ENCODE peak calls at places on chromosomes 6 and 20, in six cellular contexts. M is transverse colon, S is stomach, J is sigmoid colon, N is A549, V is upper lobe of left lung. R is an unnamed sample.

GRCh38 chr6:41568585-41569384 is 22.6 kb downstream of the FOXP4 start:
- DNase-seq in N (peak; percentile 12), V (no peak), S (peak; percentile 59), M (no peak), J (no peak), R (no peak)

GRCh38 chr6:40988634-40989033 is 50.4 kb downstream of the UNC5CL start:
- DNase-seq in N (peak; percentile 22), M (no peak), V (no peak), J (no peak), S (no peak), R (no peak)

GRCh38 chr6:44932651-44933091 is 395.5 kb upstream of the RUNX2 start:
- DNase-seq in S (no peak), V (no peak), J (no peak), N (no peak), M (no peak), R (no peak)

GRCh38 chr20:56411759-56412472 is at the start of gene CASS4:
- DNase-seq in S (no peak), M (no peak), J (no peak), V (no peak), N (no peak), R (peak; percentile 46)

GRCh38 chr6:27608916-27609883 is 136.3 kb upstream of the ZNF184 start:
- DNase-seq in S (no peak), N (peak; percentile 78), M (no peak), J (no peak), V (no peak), R (no peak)

GRCh38 chr20:17749979-17750721 is 50.4 kb downstream of the BANF2 start:
- DNase-seq in V (no peak), M (peak; percentile 28), S (peak; percentile 29), N (no peak), J (peak; percentile 76), R (no peak)

GRCh38 chr6:40350193-40350941 is 236.8 kb downstream of the LRFN2 start:
- DNase-seq in N (no peak), M (no peak), S (no peak), J (no peak), V (no peak), R (no peak)

GRCh38 chr6:33592595-33593413 is 12.7 kb upstream of the BAK1 start:
- DNase-seq in S (peak; percentile 62), N (no peak), M (peak; percentile 78), V (peak; percentile 89), J (no peak), R (no peak)

GRCh38 chr6:15352884-15353283 is 107.0 kb downstream of the JARID2 start:
- DNase-seq in M (no peak), J (no peak), N (no peak), V (no peak), S (no peak), R (no peak)

GRCh38 chr20:10171864-10172751 is 46.5 kb upstream of the SNAP25 start:
- DNase-seq in V (peak; percentile 86), N (peak; percentile 84), S (peak; percentile 73), M (peak; percentile 22), J (peak; percentile 65), R (peak; percentile 33)

GRCh38 chr6:169978615-169979161 is 227.3 kb downstream of the ERMARD start:
- DNase-seq in S (no peak), M (no peak), J (peak; percentile 49), N (no peak), V (peak; percentile 77), R (no peak)

GRCh38 chr20:50172347-50173013 is 18.1 kb upstream of the CEBPB start:
- DNase-seq in N (peak; percentile 91), J (peak; percentile 96), M (peak; percentile 83), S (peak; percentile 88), V (peak; percentile 93), R (peak; percentile 86)

GRCh38 chr20:1618479-1618878 is 1.3 kb downstream of the SIRPB1 start:
- DNase-seq in M (no peak), N (no peak), V (no peak), S (no peak), J (no peak), R (no peak)

GRCh38 chr6:122752493-122752892 is 27.0 kb upstream of the FABP7 start:
- DNase-seq in S (no peak), N (no peak), V (no peak), M (no peak), J (no peak), R (no peak)

GRCh38 chr20:19758888-19759331 is 852 bp downstream of the RIN2 start:
- DNase-seq in J (peak; percentile 83), M (peak; percentile 59), S (peak; percentile 49), V (peak; percentile 92), N (peak; percentile 56), R (peak; percentile 69)

GRCh38 chr6:159819932-159820640 is 20.0 kb downstream of the PNLDC1 start:
- DNase-seq in M (no peak), N (no peak), S (no peak), V (peak; percentile 59), J (no peak), R (no peak)

GRCh38 chr6:146768722-146769121 is 169.9 kb downstream of the ADGB start:
- DNase-seq in M (no peak), J (no peak), S (no peak), V (no peak), N (no peak), R (no peak)

GRCh38 chr20:23923891-23924435 is 44.4 kb upstream of the CST5 start:
- DNase-seq in N (no peak), M (no peak), S (no peak), J (no peak), V (no peak), R (no peak)

GRCh38 chr20:54267510-54268003 is 59.7 kb downstream of the PFDN4 start:
- DNase-seq in V (no peak), M (no peak), S (peak; percentile 26), J (no peak), N (no peak), R (no peak)

GRCh38 chr20:9838378-9839295 is at the start of gene PAK5:
- DNase-seq in V (peak; percentile 82), N (peak; percentile 68), J (no peak), M (no peak), S (peak; percentile 79), R (no peak)

GRCh38 chr6:133227344-133227743 is 13.8 kb upstream of the EYA4 start:
- DNase-seq in S (no peak), N (no peak), M (no peak), J (no peak), V (no peak), R (no peak)

GRCh38 chr20:5402903-5403531 is 86.3 kb upstream of the PROKR2 start:
- DNase-seq in S (no peak), J (no peak), N (peak; percentile 53), M (peak; percentile 9), V (no peak), R (no peak)

GRCh38 chr20:40286991-40287531 is 402.0 kb downstream of the MAFB start:
- DNase-seq in M (peak; percentile 70), J (peak; percentile 89), S (peak; percentile 70), V (peak; percentile 81), N (no peak), R (no peak)

GRCh38 chr20:50913976-50914375 is 17.3 kb downstream of the ADNP start:
- DNase-seq in N (no peak), J (no peak), V (no peak), M (no peak), S (no peak), R (no peak)

GRCh38 chr20:46740214-46740609 is 30.8 kb downstream of the SLC2A10 start:
- DNase-seq in N (no peak), V (no peak), S (no peak), M (no peak), J (no peak), R (no peak)
- H3K4me1 ChIP-seq in N (no peaks in the 10 kb centered on the region), V (no peaks in the 10 kb centered on the region), S (no peaks in the 10 kb centered on the region), M (no peaks in the 10 kb centered on the region), J (no peaks in the 10 kb centered on the region), R (no peaks in the 10 kb centered on the region)

GRCh38 chr20:52972190-52972937 is at the start of gene TSHZ2:
- DNase-seq in J (peak; percentile 78), N (peak; percentile 4), V (peak; percentile 65), M (no peak), S (peak; percentile 44), R (peak; percentile 80)
- TF ChIP-seq EP300 in J (no peak), N (no peak), V (no peak), M (no peak), S (no peak), R (no peak)

DNA sequence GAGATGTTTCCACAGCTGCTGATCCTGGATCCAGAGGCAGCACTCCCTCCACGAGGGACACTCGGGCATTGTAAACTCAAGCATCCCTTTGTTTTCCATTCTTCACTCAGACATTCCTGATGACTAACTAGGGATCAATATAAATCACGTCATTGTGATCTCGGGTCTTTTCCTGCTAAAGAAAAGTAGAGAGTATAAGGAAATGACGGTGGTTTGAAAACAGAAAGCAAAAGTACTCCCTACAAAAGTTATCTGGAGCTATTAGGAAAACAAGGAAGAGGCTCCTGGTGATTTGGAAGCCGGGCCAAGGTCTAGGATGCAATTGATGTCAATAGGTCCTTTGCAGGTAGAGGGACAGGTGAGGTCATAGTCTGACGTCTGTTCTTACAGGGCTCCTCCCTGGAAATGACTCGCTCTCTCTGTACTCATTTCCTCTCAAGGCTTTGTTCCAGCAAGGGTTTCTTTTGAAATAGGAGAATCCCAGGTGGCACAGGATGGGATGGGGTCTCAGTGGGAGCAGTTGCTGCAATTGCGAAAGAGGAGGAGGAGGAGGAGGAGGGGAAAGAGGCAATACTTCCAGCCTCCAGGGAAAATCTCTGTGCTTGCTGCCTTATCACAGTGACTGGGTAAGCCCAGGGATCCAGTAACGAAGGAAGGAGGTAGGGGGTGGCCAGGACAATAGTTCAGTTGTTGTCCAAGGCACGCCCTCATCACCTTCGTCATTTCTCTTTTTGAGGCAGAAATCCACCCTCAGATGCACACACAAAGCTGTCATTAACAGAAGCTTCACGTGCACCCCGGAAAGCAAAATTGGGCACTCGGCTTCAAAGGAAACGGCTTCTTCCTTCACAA is 222.9 kb downstream of the LY86 start:
- DNase-seq in J (no peak), N (peak; percentile 71), M (peak; percentile 77), S (peak; percentile 65), V (no peak), R (peak; percentile 45)
- TF ChIP-seq POLR2A in J (no peak), N (no peak), M (peak; percentile 65), S (no peak), V (peak; percentile 22), R (no peak)

GRCh38 chr6:75602897-75603395 is 1.3 kb downstream of the SENP6 start:
- DNase-seq in J (no peak), S (no peak), V (no peak), M (no peak), N (no peak), R (no peak)
- H3K4me1 ChIP-seq in J (no peaks in the 10 kb centered on the region), S (peaks cover 72% of the 10 kb centered on the region), V (peaks cover 37% of the 10 kb centered on the region), M (peaks cover 38% of the 10 kb centered on the region), N (no peaks in the 10 kb centered on the region), R (peaks cover 17% of the 10 kb centered on the region)

GRCh38 chr6:106927531-106928398 is 46.8 kb downstream of the CD24 start:
- DNase-seq in J (no peak), V (no peak), N (peak; percentile 14), S (peak; percentile 57), M (peak; percentile 67), R (no peak)

GRCh38 chr6:106922626-106923025 is 51.9 kb downstream of the CD24 start:
- DNase-seq in S (no peak), V (no peak), N (no peak), J (no peak), M (no peak), R (no peak)

GRCh38 chr6:106924699-106925523 is 49.6 kb downstream of the CD24 start:
- DNase-seq in V (no peak), J (no peak), M (peak; percentile 88), S (peak; percentile 82), N (no peak), R (no peak)
- TF ChIP-seq EP300 in V (no peak), J (no peak), M (no peak), S (no peak), N (no peak), R (no peak)

R was measured in ovary.